ENCODE peak calls at places on chromosome 11, in eight cellular contexts. R is uterus; K is ovary; Z is spleen; N is IMR-90; U is heart right ventricle; M is CD8-positive, alpha-beta memory T cell; E is CD4-positive, alpha-beta memory T cell. J is an unnamed sample.

GRCh38 chr11:114076974-114077373 is 17.5 kb downstream of the ZBTB16 start:
- DNase-seq in N (no peak), K (no peak), U (no peak), Z (no peak), M (no peak), R (no peak), E (no peak), J (no peak)

GRCh38 chr11:132588366-132588765 is 943.9 kb downstream of the OPCML start:
- DNase-seq in U (no peak), Z (no peak), E (no peak), R (no peak), M (no peak), N (peak; percentile 43), K (no peak), J (no peak)

GRCh38 chr11:117912497-117912896 is 16.7 kb downstream of the TMPRSS13 start:
- DNase-seq in E (no peak), Z (no peak), R (no peak), U (no peak), M (no peak), N (no peak), K (no peak), J (no peak)

GRCh38 chr11:33195391-33196190 is 34.3 kb upstream of the CSTF3 start:
- DNase-seq in K (no peak), E (no peak), R (no peak), U (no peak), Z (no peak), M (no peak), N (peak; percentile 67), J (no peak)

GRCh38 chr11:10522921-10523320 is 18.1 kb downstream of the RNF141 start:
- DNase-seq in U (no peak), N (no peak), Z (no peak), K (no peak), E (no peak), R (peak; percentile 75), M (no peak), J (no peak)

GRCh38 chr11:44286268-44286880 is 23.6 kb downstream of the ALX4 start:
- DNase-seq in Z (peak; percentile 87), N (peak; percentile 44), E (peak; percentile 49), R (peak; percentile 39), U (peak; percentile 55), K (peak; percentile 40), M (peak; percentile 44), J (peak; percentile 22)

GRCh38 chr11:96358321-96358720 is 15.3 kb upstream of the MAML2 start:
- DNase-seq in U (no peak), M (no peak), Z (no peak), N (no peak), E (no peak), K (no peak), R (no peak), J (no peak)

GRCh38 chr11:10032991-10033390 is 261.0 kb downstream of the SBF2 start:
- DNase-seq in M (no peak), N (peak; percentile 29), U (no peak), E (no peak), Z (no peak), R (no peak), K (no peak), J (no peak)

GRCh38 chr11:72189448-72190250 is 2.3 kb upstream of the FOLR1 start:
- DNase-seq in N (no peak), K (no peak), Z (no peak), E (no peak), U (peak; percentile 8), M (no peak), R (no peak), J (no peak)

GRCh38 chr11:45155058-45155551 is 8.7 kb downstream of the PRDM11 start:
- DNase-seq in M (no peak), E (no peak), R (no peak), K (peak; percentile 66), U (no peak), Z (peak; percentile 51), N (peak; percentile 22), J (no peak)

GRCh38 chr11:776459-777287 is 614 bp downstream of the GATD1 start:
- DNase-seq in K (peak; percentile 62), U (no peak), N (no peak), R (no peak), Z (peak; percentile 88), M (no peak), E (peak; percentile 18), J (no peak)

GRCh38 chr11:72569966-72570892 is 104.0 kb downstream of the PDE2A start:
- DNase-seq in Z (no peak), E (no peak), R (no peak), M (no peak), N (peak; percentile 66), K (no peak), U (no peak), J (no peak)

GRCh38 chr11:78469905-78470304 is 52.3 kb upstream of the GAB2 start:
- DNase-seq in E (no peak), R (no peak), M (no peak), K (no peak), Z (no peak), U (no peak), N (no peak), J (no peak)

GRCh38 chr11:78472382-78472781 is 54.8 kb upstream of the GAB2 start:
- DNase-seq in R (no peak), E (no peak), Z (no peak), M (no peak), N (no peak), K (no peak), U (no peak), J (no peak)

GRCh38 chr11:78474451-78474850 is 56.8 kb upstream of the GAB2 start:
- DNase-seq in K (no peak), M (no peak), U (no peak), E (no peak), N (no peak), Z (no peak), R (no peak), J (no peak)

GRCh38 chr11:78472905-78473304 is 55.3 kb upstream of the GAB2 start:
- DNase-seq in Z (no peak), U (no peak), R (no peak), M (no peak), K (no peak), E (no peak), N (no peak), J (no peak)

GRCh38 chr11:78470861-78471442 is 53.3 kb upstream of the GAB2 start:
- DNase-seq in K (no peak), Z (no peak), E (no peak), M (no peak), R (no peak), U (no peak), N (no peak), J (no peak)
- H3K4me1 ChIP-seq in K (no peaks in the 10 kb centered on the region), Z (peaks cover 13% of the 10 kb centered on the region), E (peaks cover 4% of the 10 kb centered on the region), M (peaks cover 5% of the 10 kb centered on the region), R (no peaks in the 10 kb centered on the region), U (no peaks in the 10 kb centered on the region), N (no peaks in the 10 kb centered on the region), J (no peaks in the 10 kb centered on the region)

DNA sequence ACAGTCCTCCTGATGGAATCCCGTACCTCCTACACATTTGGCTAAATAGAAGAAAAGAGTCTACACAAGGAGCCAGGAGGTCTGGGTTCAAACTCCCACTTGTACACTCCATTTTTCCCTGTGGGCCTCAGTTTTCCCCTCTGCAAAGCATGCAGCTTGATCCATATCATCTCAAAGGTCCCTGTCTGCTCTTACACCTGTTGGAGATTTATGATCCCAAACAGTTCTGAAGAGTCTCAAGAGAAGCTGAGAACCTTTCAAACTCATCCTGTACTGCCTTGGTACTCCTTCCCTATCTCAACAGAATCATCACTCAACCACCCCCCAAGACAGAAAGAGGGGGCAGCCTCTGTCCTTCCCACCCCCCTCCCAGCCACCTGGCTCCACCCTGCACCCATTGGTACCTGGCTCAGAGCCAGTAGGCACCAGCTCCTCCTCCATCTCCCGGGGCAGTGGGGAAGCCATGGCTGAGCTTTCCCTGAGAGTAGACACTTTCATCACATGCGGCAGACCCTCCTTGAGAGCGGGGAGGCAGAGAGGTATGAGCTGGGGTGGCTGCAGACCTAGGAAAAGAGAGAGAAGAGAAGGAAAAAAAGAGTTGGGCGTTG is 3.3 kb downstream of the TNKS1BP1 start:
- DNase-seq in M (no peak), U (no peak), N (no peak), R (no peak), Z (no peak), E (no peak), K (peak; percentile 69), J (no peak)
- H3K4me1 ChIP-seq in M (peaks cover 19% of the 10 kb centered on the region), U (peaks cover 86% of the 10 kb centered on the region), N (peaks cover 30% of the 10 kb centered on the region), R (peaks cover 31% of the 10 kb centered on the region), Z (peaks cover 91% of the 10 kb centered on the region), E (peaks cover 31% of the 10 kb centered on the region), K (peaks cover 35% of the 10 kb centered on the region), J (no peaks in the 10 kb centered on the region)

GRCh38 chr11:128516886-128517285 is 70.5 kb downstream of the ETS1 start:
- DNase-seq in K (no peak), E (no peak), N (no peak), R (no peak), U (no peak), Z (no peak), M (no peak), J (no peak)
- H3K4me1 ChIP-seq in K (peaks cover 29% of the 10 kb centered on the region), E (peaks cover 31% of the 10 kb centered on the region), N (peaks cover 28% of the 10 kb centered on the region), R (peaks cover 9% of the 10 kb centered on the region), U (peaks cover 84% of the 10 kb centered on the region), Z (peaks cover 91% of the 10 kb centered on the region), M (peaks cover 33% of the 10 kb centered on the region), J (peaks cover 56% of the 10 kb centered on the region)

GRCh38 chr11:16341853-16342252 is 14.5 kb downstream of the SOX6 start:
- DNase-seq in M (no peak), K (no peak), R (no peak), U (no peak), E (no peak), N (no peak), Z (no peak), J (no peak)

GRCh38 chr11:16338397-16338796 is 17.9 kb downstream of the SOX6 start:
- DNase-seq in M (no peak), K (no peak), N (peak; percentile 91), R (no peak), E (no peak), U (no peak), Z (no peak), J (no peak)

GRCh38 chr11:16337421-16338213 is 18.7 kb downstream of the SOX6 start:
- DNase-seq in K (no peak), E (no peak), R (no peak), U (no peak), M (no peak), Z (no peak), N (no peak), J (no peak)

GRCh38 chr11:16335236-16335962 is 20.9 kb downstream of the SOX6 start:
- DNase-seq in R (no peak), U (no peak), Z (no peak), E (no peak), M (no peak), K (no peak), N (no peak), J (no peak)

DNA sequence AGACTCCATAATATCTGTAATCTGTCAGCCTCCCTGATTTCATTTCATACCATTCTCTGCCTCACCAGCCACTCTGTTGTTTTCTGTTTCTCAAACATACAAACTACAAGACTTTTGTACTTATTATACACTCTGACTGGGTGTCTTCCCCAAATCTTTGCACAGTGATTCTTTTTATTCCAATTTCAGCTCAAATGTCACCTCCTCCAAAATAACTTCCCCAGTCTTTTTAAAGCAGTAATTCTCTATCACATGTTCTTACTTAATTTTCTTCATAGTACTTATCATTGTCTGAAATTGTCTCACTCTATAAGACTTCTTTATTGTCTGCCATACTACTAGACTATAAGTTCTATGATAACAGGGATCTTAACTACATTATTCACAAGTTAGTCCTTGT is 19.6 kb downstream of the SOX6 start:
- DNase-seq in M (no peak), K (no peak), U (no peak), N (no peak), E (no peak), R (no peak), Z (no peak), J (no peak)
- H3K4me1 ChIP-seq in M (no peaks in the 10 kb centered on the region), K (no peaks in the 10 kb centered on the region), U (peaks cover 33% of the 10 kb centered on the region), N (no peaks in the 10 kb centered on the region), E (no peaks in the 10 kb centered on the region), R (no peaks in the 10 kb centered on the region), Z (no peaks in the 10 kb centered on the region), J (peaks cover 6% of the 10 kb centered on the region)

GRCh38 chr11:64766881-64767280 is 7.1 kb upstream of the PYGM start:
- DNase-seq in M (no peak), U (no peak), Z (peak; percentile 75), R (no peak), N (no peak), E (no peak), K (no peak), J (no peak)
- H3K4me1 ChIP-seq in M (peaks cover 91% of the 10 kb centered on the region), U (peaks cover 65% of the 10 kb centered on the region), Z (peaks cover 97% of the 10 kb centered on the region), R (no peaks in the 10 kb centered on the region), N (peaks cover 13% of the 10 kb centered on the region), E (peaks cover 97% of the 10 kb centered on the region), K (no peaks in the 10 kb centered on the region), J (peaks cover 11% of the 10 kb centered on the region)

J was measured in tibial nerve.